ENCODE peak calls at places on chromosome 22, in six cellular contexts. K is thyroid gland, S is GM20000, J is AG09309, Q is cardiac muscle cell, O is OCI-LY7. B is an unnamed sample.

GRCh38 chr22:26762503-26763170 is 105.2 kb downstream of the MIAT start:
- DNase-seq in Q (no peak), K (no peak), S (no peak), J (no peak), O (no peak), B (no peak)

GRCh38 chr22:48744283-48744641 is 1083.4 kb downstream of the BRD1 start:
- DNase-seq in Q (no peak), O (no peak), K (no peak), S (no peak), J (no peak), B (no peak)

GRCh38 chr22:20761536-20761935 is 12.4 kb upstream of the SERPIND1 start:
- DNase-seq in O (no peak), J (peak), S (no peak), Q (no peak), K (no peak), B (peak)

GRCh38 chr22:36253523-36254490 is 874 bp downstream of the APOL1 start:
- DNase-seq in Q (peak), O (no peak), S (no peak), K (peak), J (no peak), B (no peak)

GRCh38 chr22:33513388-33514336 is 406.6 kb downstream of the LARGE1 start:
- DNase-seq in K (no peak), J (no peak), O (no peak), S (no peak), Q (peak), B (no peak)

GRCh38 chr22:35839811-35840739 is 122.4 kb downstream of the APOL5 start:
- DNase-seq in S (no peak), K (peak), Q (peak), O (peak), J (peak), B (peak)

GRCh38 chr22:47396105-47396504 is 633.7 kb downstream of the TBC1D22A start:
- DNase-seq in O (no peak), K (no peak), Q (no peak), J (no peak), S (no peak), B (no peak)

GRCh38 chr22:21567456-21568206 is at the start of gene UBE2L3:
- DNase-seq in Q (peak), K (peak), J (no peak), O (peak), S (peak), B (peak)

GRCh38 chr22:41561335-41561734 is 525 bp downstream of the CSDC2 start:
- DNase-seq in K (no peak), S (no peak), O (no peak), Q (no peak), J (no peak), B (no peak)

GRCh38 chr22:27749597-27750225 is 51.8 kb downstream of the MN1 start:
- DNase-seq in O (no peak), K (peak), J (no peak), S (no peak), Q (peak), B (no peak)

GRCh38 chr22:49425356-49425755 is 402.3 kb downstream of the BRD1 start:
- DNase-seq in O (no peak), Q (no peak), J (no peak), S (no peak), K (peak), B (no peak)

GRCh38 chr22:27065259-27065658 is 407.9 kb downstream of the MIAT start:
- DNase-seq in J (no peak), O (no peak), Q (no peak), S (no peak), K (no peak), B (no peak)

GRCh38 chr22:25961699-25962098 is 207.6 kb upstream of the SEZ6L start:
- DNase-seq in S (no peak), J (no peak), Q (no peak), K (no peak), O (no peak), B (no peak)

GRCh38 chr22:35749808-35750207 is 32.1 kb downstream of the APOL5 start:
- DNase-seq in J (peak), Q (no peak), O (peak), S (peak), K (peak), B (no peak)

GRCh38 chr22:30246962-30247376 is 410 bp upstream of the LIF start:
- DNase-seq in O (no peak), Q (no peak), J (no peak), K (no peak), S (no peak), B (no peak)

GRCh38 chr22:40193429-40194421 is 16.0 kb downstream of the TNRC6B start:
- DNase-seq in Q (peak), K (no peak), O (no peak), J (no peak), S (no peak), B (no peak)
- TF ChIP-seq CTCF in Q (peak), K (no peak), O (peak), J (peak), S (no peak), B (peak)

GRCh38 chr22:38768036-38768435 is 12.2 kb upstream of the SUN2 start:
- DNase-seq in K (no peak), Q (no peak), O (no peak), J (no peak), S (no peak), B (no peak)

GRCh38 chr22:38770257-38770949 is 14.6 kb upstream of the SUN2 start:
- DNase-seq in Q (no peak), O (no peak), S (no peak), K (no peak), J (no peak), B (no peak)

GRCh38 chr22:38767313-38767712 is 11.5 kb upstream of the SUN2 start:
- DNase-seq in J (no peak), S (no peak), O (no peak), K (no peak), Q (no peak), B (no peak)

GRCh38 chr22:38762607-38763006 is 6.8 kb upstream of the SUN2 start:
- DNase-seq in O (no peak), S (no peak), Q (no peak), J (no peak), K (no peak), B (no peak)

DNA sequence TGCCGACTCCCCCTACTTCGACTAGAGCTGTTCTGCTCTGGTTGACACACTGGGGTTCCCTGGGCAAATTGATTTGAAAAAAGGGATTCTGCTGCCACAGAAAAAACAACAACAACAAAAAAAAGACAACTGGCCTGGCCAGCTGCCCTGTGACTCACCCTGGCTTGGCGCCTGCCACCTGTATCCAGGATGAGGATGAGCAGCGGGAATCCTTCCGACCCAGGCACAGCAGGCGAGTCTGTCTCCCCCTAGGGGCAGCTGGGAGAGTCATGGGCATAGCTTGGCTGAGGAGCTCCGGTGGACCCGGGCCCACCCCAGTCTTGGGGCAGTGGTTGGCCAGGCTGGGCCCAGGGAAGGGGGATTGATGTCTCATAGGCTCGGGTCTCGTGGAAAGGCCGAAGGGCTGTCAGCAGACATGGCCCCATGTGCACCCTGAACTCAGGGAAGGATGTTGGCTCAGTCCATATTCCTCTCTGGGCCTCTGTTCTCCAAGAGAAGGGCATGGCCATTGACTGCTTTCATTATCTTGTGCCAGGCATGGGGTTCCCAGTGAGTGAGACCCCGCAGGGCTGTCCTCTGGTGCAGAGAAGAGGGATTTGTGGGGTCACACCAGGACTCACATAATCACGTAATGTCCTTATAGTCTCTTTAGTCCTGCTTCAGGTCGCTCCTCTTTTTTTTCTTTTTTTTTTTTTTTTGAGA is 10.4 kb upstream of the SUN2 start:
- DNase-seq in K (peak), Q (peak), S (peak), O (peak), J (no peak), B (peak)
- TF ChIP-seq CTCF in K (peak), Q (peak), S (peak), O (peak), J (peak), B (peak)

GRCh38 chr22:44622147-44622427 is 79.9 kb upstream of the PRR5 start:
- DNase-seq in J (no peak), Q (no peak), K (no peak), O (peak), S (no peak), B (no peak)

GRCh38 chr22:44622685-44623084 is 79.3 kb upstream of the PRR5 start:
- DNase-seq in Q (no peak), K (no peak), O (no peak), J (no peak), S (no peak), B (no peak)

GRCh38 chr22:44624689-44625420 is 77.1 kb upstream of the PRR5 start:
- DNase-seq in J (no peak), S (no peak), K (no peak), O (no peak), Q (no peak), B (no peak)

GRCh38 chr22:44625421-44625760 is 76.6 kb upstream of the PRR5 start:
- DNase-seq in S (no peak), O (no peak), K (no peak), J (no peak), Q (no peak), B (no peak)

DNA sequence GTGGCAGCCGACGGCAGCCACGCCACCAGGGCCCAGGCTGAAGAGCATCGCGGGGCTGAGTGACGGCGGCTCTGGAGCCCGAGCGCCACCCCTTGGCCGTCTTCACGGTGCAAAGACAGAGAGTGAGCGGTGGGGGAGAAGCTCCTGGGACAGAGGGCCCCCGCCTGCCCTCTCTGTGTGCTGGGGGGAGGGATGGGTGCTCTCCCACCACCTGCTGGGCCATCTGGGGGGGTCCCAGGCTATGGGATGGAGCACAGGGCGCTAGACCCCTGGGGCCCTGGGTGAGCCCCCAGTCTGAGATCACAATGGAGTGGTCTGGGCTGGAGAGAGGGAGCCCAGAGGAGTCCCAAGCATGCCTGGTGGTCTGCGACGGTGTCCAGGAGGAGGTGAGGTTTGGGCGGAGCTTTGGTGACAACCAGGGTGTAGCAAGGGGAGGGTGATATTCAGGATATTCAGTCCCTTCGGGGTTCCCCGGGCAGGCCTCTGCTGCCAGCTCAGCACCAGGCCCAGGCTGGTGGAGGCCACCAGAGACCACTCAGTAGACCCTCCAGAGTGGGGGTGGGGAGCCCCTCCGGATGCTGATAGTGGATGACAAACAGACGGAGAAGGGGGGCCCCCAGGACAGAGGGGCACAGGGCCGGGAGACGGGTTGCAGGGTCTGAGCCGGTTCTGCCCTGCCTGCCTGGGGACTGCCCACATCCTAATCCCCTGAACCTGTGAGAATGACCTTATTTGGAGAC is 78.1 kb upstream of the PRR5 start:
- DNase-seq in O (peak), Q (peak), J (no peak), K (no peak), S (no peak), B (no peak)
- TF ChIP-seq CTCF in O (peak), Q (peak), J (no peak), K (no peak), S (no peak), B (peak)

DNA sequence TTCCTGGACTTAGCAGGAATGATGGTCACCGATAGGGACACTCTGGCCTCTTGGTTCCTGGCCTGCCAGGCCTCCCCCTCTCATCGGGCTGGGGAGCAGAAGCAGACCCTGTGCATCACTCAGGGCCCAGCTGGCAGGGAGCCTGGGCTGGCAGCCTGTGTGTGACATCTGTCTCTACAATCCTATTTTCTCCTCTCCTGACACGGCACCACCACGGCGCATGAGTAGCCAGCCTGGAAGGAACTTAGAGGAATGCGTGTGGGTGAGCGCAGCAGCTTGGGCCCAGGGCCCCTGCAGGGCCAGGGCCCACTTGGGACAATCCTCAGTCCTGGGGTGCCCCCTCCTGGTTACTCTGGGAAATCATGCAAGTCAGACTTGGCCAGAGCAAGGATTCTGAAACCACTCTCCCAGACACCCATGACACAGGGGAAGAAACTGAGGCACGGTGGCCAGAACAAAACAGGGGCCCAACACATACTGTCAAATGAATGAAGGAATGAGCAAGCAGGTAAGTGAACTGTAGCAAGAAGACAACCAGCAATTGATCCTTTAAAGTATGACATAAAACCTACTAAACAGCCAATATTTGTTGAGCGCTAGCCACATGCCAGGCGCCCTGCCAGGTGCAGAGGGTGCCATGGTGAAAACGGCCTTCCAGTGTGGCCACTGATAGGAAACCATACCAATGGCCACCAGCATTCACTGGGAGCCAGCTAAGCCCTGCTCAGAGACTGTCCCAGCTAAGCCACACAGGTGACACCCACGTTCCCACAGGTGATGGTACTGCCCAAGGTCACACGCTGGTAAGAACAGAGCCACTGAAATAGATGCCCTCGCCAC is 13.3 kb downstream of the RSPH14 start:
- DNase-seq in J (peak), O (peak), Q (peak), K (peak), S (peak), B (peak)
- TF ChIP-seq CTCF in J (peak), O (peak), Q (peak), K (peak), S (peak), B (peak)

GRCh38 chr22:19105867-19106802 is 16.1 kb downstream of the DGCR2 start:
- DNase-seq in J (no peak), K (no peak), S (no peak), Q (no peak), O (peak), B (no peak)
- TF ChIP-seq CTCF in J (peak), K (no peak), S (no peak), Q (no peak), O (peak), B (peak)

GRCh38 chr22:39960791-39961746 is 872 bp downstream of the TMA7B start:
- DNase-seq in S (peak), Q (peak), K (no peak), J (peak), O (no peak), B (peak)

GRCh38 chr22:39958009-39958711 is 2.0 kb upstream of the TMA7B start:
- DNase-seq in K (no peak), Q (no peak), J (no peak), S (no peak), O (no peak), B (no peak)

GRCh38 chr22:39962071-39962470 is 1.9 kb downstream of the TMA7B start:
- DNase-seq in J (no peak), K (no peak), Q (no peak), S (no peak), O (no peak), B (no peak)

GRCh38 chr22:39958916-39959639 is 1.1 kb upstream of the TMA7B start:
- DNase-seq in Q (no peak), J (no peak), S (no peak), K (no peak), O (no peak), B (no peak)

DNA sequence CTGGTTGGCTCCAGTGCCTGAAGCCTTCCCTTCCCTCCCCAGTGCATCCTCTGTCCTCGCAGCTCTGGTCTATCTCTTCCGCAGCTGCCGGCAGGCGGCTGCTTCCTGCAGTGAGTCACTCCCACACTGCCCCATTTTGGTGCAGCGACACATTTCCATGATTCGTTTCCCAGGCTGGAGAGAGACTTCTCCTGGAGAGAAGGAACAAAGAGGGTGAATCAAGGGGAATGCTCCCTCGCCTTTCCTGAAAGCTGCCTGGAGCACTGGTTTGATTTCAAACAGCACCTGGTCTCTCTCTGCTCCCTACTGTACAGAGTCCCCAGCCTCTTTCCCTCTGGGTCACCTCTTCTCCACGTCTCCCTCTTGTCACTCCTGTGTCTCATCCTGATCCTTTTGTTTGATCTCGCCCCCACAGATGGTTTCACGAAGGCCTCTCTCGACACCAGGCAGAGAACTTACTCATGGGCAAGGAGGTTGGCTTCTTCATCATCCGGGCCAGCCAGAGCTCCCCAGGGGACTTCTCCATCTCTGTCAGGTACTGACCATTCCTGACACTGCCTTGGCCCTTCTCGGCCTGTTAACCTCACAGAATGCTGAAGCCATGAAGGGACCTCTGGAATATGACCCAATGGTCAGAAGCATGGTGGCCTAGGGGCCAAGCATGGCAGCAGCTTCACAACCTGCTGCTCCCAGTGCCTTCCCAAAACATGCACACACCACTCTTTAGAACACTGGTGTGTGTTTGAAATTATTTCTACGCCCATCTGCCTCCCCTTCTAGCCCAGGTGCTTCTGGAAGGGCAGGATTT is at the start of gene TMA7B:
- DNase-seq in O (no peak), K (no peak), J (no peak), Q (peak), S (no peak), B (peak)
- TF ChIP-seq CTCF in O (no peak), K (no peak), J (peak), Q (peak), S (no peak), B (peak)

DNA sequence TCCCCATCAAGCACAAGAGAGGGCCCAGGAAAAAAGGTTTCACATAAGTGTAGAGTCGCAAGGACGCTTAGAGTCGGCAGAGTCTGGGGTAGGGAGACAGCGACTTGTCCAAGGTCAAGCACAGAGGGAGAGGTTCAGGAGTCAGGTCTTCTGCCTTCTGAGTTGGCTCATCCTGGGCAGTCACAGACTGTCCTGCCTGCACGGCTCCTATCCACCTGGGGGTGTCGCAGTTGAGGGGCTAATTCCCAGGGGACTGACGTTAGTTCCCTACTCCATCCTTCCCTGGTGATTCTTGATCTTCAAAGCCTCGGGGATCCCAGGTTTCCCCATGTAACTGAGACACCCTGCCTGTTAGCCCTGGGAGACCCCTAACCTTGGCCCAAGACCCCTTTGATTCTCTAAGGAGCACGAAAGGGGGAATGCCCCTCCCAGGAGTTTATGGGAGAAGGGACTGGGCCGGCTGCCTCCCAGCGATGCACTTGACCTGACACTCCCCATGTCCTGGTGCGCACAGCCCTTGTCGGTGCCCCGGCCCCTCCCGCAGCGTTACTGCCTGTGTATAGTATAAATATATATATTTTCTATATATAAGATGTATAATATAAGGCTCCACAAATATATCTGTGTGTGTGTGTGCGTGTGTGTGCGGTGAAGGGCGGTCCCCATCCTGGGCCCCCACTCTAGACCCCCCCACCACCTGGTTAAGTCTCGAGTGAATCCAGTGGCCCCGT is 14.7 kb upstream of the TAB1 start:
- DNase-seq in K (peak), O (peak), S (no peak), Q (peak), J (no peak), B (no peak)
- TF ChIP-seq CTCF in K (no peak), O (peak), S (no peak), Q (peak), J (peak), B (peak)

GRCh38 chr22:42596376-42596775 is 18.3 kb downstream of the POLDIP3 start:
- DNase-seq in Q (peak), S (no peak), O (no peak), K (no peak), J (no peak), B (no peak)
- TF ChIP-seq CTCF in Q (no peak), S (no peak), O (no peak), K (no peak), J (no peak), B (no peak)

GRCh38 chr22:39181778-39182177 is 29.3 kb upstream of the CBX7 start:
- DNase-seq in K (no peak), Q (no peak), J (no peak), O (no peak), S (no peak), B (no peak)
- TF ChIP-seq CTCF in K (no peak), Q (no peak), J (no peak), O (no peak), S (no peak), B (no peak)